ENCODE peak calls at places on chromosomes 11 and 22, in four cellular contexts. B is A549, W is IMR-90, P is heart right ventricle. Q is an unnamed sample.

GRCh38 chr11:130873766-130874165 is 42.5 kb downstream of the SNX19 start:
- DNase-seq in B (no peak), W (peak), P (no peak), Q (peak)

GRCh38 chr11:58637367-58637766 is 14.9 kb downstream of the CNTF start:
- DNase-seq in B (no peak), W (no peak), P (no peak), Q (no peak)

GRCh38 chr11:88414385-88414861 is 76.9 kb upstream of the CTSC start:
- DNase-seq in B (no peak), W (peak), P (peak), Q (peak)

GRCh38 chr22:37052386-37053309 is 1.1 kb downstream of the KCTD17 start:
- DNase-seq in B (no peak), W (no peak), P (no peak), Q (no peak)

GRCh38 chr11:82734120-82734479 is 436 bp upstream of the FAM181B start:
- DNase-seq in B (no peak), W (no peak), P (no peak), Q (no peak)

GRCh38 chr22:30742291-30743256 is 47.9 kb downstream of the OSBP2 start:
- DNase-seq in B (no peak), W (peak), P (no peak), Q (no peak)

GRCh38 chr11:123457187-123457770 is 27.2 kb downstream of the GRAMD1B start:
- DNase-seq in B (no peak), W (no peak), P (no peak), Q (no peak)

GRCh38 chr11:64583296-64584262 is 7.4 kb upstream of the SLC22A12 start:
- DNase-seq in B (no peak), W (no peak), P (no peak), Q (no peak)

GRCh38 chr11:57471496-57471895 is 11.2 kb downstream of the RTN4RL2 start:
- DNase-seq in B (no peak), W (no peak), P (no peak), Q (no peak)

GRCh38 chr22:44721206-44721605 is 19.2 kb downstream of the PRR5 start:
- DNase-seq in B (no peak), W (no peak), P (no peak), Q (no peak)

GRCh38 chr11:116199182-116199581 is 573.6 kb downstream of the BUD13 start:
- DNase-seq in B (no peak), W (no peak), P (peak), Q (no peak)

GRCh38 chr11:16844268-16844667 is 105.8 kb downstream of the C11orf58 start:
- DNase-seq in B (no peak), W (no peak), P (no peak), Q (no peak)

GRCh38 chr11:2650343-2650867 is 49.4 kb downstream of the KCNQ1OT1 start:
- DNase-seq in B (no peak), W (no peak), P (no peak), Q (no peak)

GRCh38 chr11:68150029-68150428 is 28.8 kb upstream of the CHKA start:
- DNase-seq in B (no peak), W (peak), P (no peak), Q (peak)

DNA sequence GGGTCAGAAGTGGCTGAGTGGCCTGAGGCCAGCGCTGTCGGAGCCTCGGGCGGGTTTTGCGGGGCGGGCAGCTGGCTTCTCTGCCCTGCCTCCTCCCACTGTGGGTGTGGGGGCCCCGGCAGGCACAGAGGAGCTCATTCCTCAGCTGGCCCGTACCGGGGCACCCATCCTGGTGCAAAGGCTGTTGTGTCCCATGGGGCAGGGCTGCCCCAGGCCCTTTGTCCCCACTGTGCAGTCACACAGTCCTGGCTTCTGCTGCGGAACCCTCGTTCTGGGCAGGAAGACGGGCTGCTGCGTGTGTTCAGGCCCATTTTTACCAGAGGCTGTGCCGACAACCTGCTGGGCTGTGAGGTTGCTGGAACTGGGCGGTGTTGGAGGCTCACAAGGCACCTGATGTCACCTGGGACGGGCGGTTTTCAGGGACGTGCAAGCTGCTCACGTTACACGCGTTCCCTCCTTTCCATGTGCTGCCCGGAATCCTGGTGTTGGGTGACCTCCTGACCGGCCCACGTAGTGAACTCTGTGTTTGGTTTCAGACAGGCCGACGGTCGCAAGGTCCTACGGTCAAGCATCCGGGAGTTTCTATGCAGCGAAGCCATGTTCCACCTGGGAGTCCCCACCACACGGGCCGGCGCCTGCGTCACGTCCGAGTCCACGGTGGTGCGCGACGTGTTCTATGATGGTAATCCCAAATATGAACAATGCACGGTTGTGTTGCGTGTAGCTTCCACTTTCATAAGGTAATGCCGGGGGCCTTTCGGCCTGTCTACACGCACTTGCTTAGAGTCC is 5.2 kb downstream of the SELENOO start:
- DNase-seq in B (no peak), W (no peak), P (no peak), Q (no peak)
- H3K27ac ChIP-seq in B (no peak), W (no peak), P (peak), Q (no peak)

GRCh38 chr11:124586247-124586860 is 16.6 kb downstream of the OR8A1 start:
- DNase-seq in B (peak), W (peak), P (peak), Q (peak)
- TF ChIP-seq CTCF in B (peak), W (peak), P (peak), Q (peak)

DNA sequence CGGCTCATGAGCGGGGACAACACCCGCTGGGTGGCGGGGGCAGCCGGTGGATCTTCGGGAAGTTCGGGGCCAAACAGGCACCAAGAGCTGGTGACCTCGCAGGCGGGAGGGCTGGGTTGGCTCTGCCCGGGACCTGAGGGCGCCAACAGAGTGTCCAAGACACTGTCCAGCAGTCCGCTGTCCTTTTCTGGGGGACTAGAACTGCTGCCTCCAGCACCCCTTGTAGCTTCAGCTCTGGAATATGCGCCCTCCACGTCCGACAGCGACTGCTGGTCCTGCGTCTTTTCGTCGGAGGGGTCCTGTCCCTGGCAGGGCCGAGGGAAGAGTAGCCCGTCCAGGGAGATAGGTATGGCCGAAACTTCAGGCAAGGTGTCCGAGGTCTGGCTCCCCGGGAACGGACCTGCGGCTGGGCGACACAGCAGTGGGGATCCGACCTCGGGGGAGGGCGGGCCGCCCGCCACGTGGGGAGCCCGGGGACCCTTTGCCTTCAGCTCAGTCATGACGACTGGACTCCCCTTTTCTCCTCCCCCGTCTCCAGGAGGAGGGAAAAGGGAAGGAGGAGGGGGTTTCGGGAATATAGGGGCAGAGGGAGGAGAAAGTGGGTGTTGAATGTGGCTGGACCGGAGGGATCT is 926 bp downstream of the PGR start:
- DNase-seq in B (no peak), W (no peak), P (peak), Q (no peak)
- H3K4me3 ChIP-seq in B (peak), W (no peak), P (peak), Q (no peak)

GRCh38 chr11:11382858-11383532 is 29.9 kb upstream of the CSNK2A3 start:
- DNase-seq in B (no peak), W (no peak), P (no peak), Q (no peak)
- H3K27ac ChIP-seq in B (no peak), W (no peak), P (no peak), Q (no peak)